ENCODE peak calls at places on chromosome 20, in seven cellular contexts. One of them, this sample, is unnamed.

GRCh38 chr20:8216375-8217200 is 84.5 kb downstream of the PLCB1 start:
- DNase-seq in lower leg skin: no peak
- DNase-seq in IMR-90: no peak
- DNase-seq in heart left ventricle: no peak
- DNase-seq in NB4: no peak
- DNase-seq in neural crest cell: no peak
- DNase-seq in endothelial cell: no peak
- DNase-seq in this sample: no peak

GRCh38 chr20:23143098-23143497 is 57.0 kb upstream of the CD93 start:
- DNase-seq in lower leg skin: no peak
- DNase-seq in IMR-90: peak; percentile 85
- DNase-seq in heart left ventricle: peak; percentile 83
- DNase-seq in NB4: peak; percentile 92
- DNase-seq in neural crest cell: no peak
- DNase-seq in endothelial cell: no peak
- DNase-seq in this sample: no peak

GRCh38 chr20:36591854-36592641 is 13.5 kb upstream of the RAB5IF start:
- DNase-seq in lower leg skin: no peak
- DNase-seq in IMR-90: peak; percentile 51
- DNase-seq in heart left ventricle: no peak
- DNase-seq in NB4: no peak
- DNase-seq in neural crest cell: no peak
- DNase-seq in endothelial cell: peak; percentile 43
- DNase-seq in this sample: no peak

GRCh38 chr20:11445891-11446290 is 471.8 kb upstream of the BTBD3 start:
- DNase-seq in lower leg skin: no peak
- DNase-seq in IMR-90: peak; percentile 56
- DNase-seq in heart left ventricle: no peak
- DNase-seq in NB4: no peak
- DNase-seq in neural crest cell: no peak
- DNase-seq in endothelial cell: no peak
- DNase-seq in this sample: no peak

GRCh38 chr20:51379601-51380341 is 162.7 kb downstream of the NFATC2 start:
- DNase-seq in lower leg skin: no peak
- DNase-seq in IMR-90: no peak
- DNase-seq in heart left ventricle: no peak
- DNase-seq in NB4: no peak
- DNase-seq in neural crest cell: no peak
- DNase-seq in endothelial cell: no peak
- DNase-seq in this sample: no peak

GRCh38 chr20:32249030-32249738 is 28.3 kb upstream of the KIF3B start:
- DNase-seq in lower leg skin: no peak
- DNase-seq in IMR-90: no peak
- DNase-seq in heart left ventricle: no peak
- DNase-seq in NB4: peak; percentile 81
- DNase-seq in neural crest cell: no peak
- DNase-seq in endothelial cell: no peak
- DNase-seq in this sample: no peak

GRCh38 chr20:52454660-52455059 is 263.1 kb upstream of the ZFP64 start:
- DNase-seq in lower leg skin: no peak
- DNase-seq in IMR-90: peak; percentile 80
- DNase-seq in heart left ventricle: no peak
- DNase-seq in NB4: no peak
- DNase-seq in neural crest cell: no peak
- DNase-seq in endothelial cell: no peak
- DNase-seq in this sample: no peak

GRCh38 chr20:50820515-50821256 is 25.8 kb downstream of the BCAS4 start:
- DNase-seq in lower leg skin: no peak
- DNase-seq in IMR-90: no peak
- DNase-seq in heart left ventricle: no peak
- DNase-seq in NB4: no peak
- DNase-seq in neural crest cell: no peak
- DNase-seq in endothelial cell: no peak
- DNase-seq in this sample: no peak

GRCh38 chr20:35093245-35093884 is 758 bp upstream of the TRPC4AP start:
- DNase-seq in lower leg skin: no peak
- DNase-seq in IMR-90: peak; percentile 82
- DNase-seq in heart left ventricle: no peak
- DNase-seq in NB4: peak; percentile 89
- DNase-seq in neural crest cell: no peak
- DNase-seq in endothelial cell: no peak
- DNase-seq in this sample: no peak

GRCh38 chr20:34426026-34426425 is 63.0 kb downstream of the ITCH start:
- DNase-seq in lower leg skin: no peak
- DNase-seq in IMR-90: no peak
- DNase-seq in heart left ventricle: no peak
- DNase-seq in NB4: no peak
- DNase-seq in neural crest cell: no peak
- DNase-seq in endothelial cell: no peak
- DNase-seq in this sample: no peak

GRCh38 chr20:51326241-51326819 is 216.2 kb downstream of the NFATC2 start:
- DNase-seq in lower leg skin: no peak
- DNase-seq in IMR-90: peak; percentile 76
- DNase-seq in heart left ventricle: no peak
- DNase-seq in NB4: peak; percentile 65
- DNase-seq in neural crest cell: peak; percentile 59
- DNase-seq in endothelial cell: peak; percentile 39
- DNase-seq in this sample: peak; percentile 37

GRCh38 chr20:57464642-57465211 is 60.2 kb downstream of the CTCFL start:
- DNase-seq in lower leg skin: no peak
- DNase-seq in IMR-90: no peak
- DNase-seq in heart left ventricle: no peak
- DNase-seq in NB4: peak; percentile 92
- DNase-seq in neural crest cell: no peak
- DNase-seq in endothelial cell: no peak
- DNase-seq in this sample: no peak

GRCh38 chr20:33442136-33443005 is 1.2 kb downstream of the SNTA1 start:
- DNase-seq in lower leg skin: peak; percentile 88
- DNase-seq in IMR-90: no peak
- DNase-seq in heart left ventricle: no peak
- DNase-seq in NB4: peak; percentile 32
- DNase-seq in neural crest cell: no peak
- DNase-seq in endothelial cell: no peak
- DNase-seq in this sample: no peak

GRCh38 chr20:58555078-58555765 is 40.0 kb upstream of the APCDD1L start:
- DNase-seq in lower leg skin: peak; percentile 45
- DNase-seq in IMR-90: peak; percentile 89
- DNase-seq in heart left ventricle: no peak
- DNase-seq in NB4: no peak
- DNase-seq in neural crest cell: no peak
- DNase-seq in endothelial cell: no peak
- DNase-seq in this sample: no peak

GRCh38 chr20:48169650-48170049 is 384.4 kb upstream of the SULF2 start:
- DNase-seq in lower leg skin: no peak
- DNase-seq in IMR-90: no peak
- DNase-seq in heart left ventricle: no peak
- DNase-seq in NB4: no peak
- DNase-seq in neural crest cell: no peak
- DNase-seq in endothelial cell: no peak
- DNase-seq in this sample: no peak

GRCh38 chr20:18093388-18093787 is 35.7 kb upstream of the OVOL2 start:
- DNase-seq in lower leg skin: peak; percentile 50
- DNase-seq in IMR-90: no peak
- DNase-seq in heart left ventricle: no peak
- DNase-seq in NB4: no peak
- DNase-seq in neural crest cell: no peak
- DNase-seq in endothelial cell: no peak
- DNase-seq in this sample: no peak

GRCh38 chr20:56433221-56433879 is 21.3 kb downstream of the CASS4 start:
- DNase-seq in lower leg skin: peak; percentile 54
- DNase-seq in IMR-90: no peak
- DNase-seq in heart left ventricle: no peak
- DNase-seq in NB4: no peak
- DNase-seq in neural crest cell: no peak
- DNase-seq in endothelial cell: no peak
- DNase-seq in this sample: no peak

DNA sequence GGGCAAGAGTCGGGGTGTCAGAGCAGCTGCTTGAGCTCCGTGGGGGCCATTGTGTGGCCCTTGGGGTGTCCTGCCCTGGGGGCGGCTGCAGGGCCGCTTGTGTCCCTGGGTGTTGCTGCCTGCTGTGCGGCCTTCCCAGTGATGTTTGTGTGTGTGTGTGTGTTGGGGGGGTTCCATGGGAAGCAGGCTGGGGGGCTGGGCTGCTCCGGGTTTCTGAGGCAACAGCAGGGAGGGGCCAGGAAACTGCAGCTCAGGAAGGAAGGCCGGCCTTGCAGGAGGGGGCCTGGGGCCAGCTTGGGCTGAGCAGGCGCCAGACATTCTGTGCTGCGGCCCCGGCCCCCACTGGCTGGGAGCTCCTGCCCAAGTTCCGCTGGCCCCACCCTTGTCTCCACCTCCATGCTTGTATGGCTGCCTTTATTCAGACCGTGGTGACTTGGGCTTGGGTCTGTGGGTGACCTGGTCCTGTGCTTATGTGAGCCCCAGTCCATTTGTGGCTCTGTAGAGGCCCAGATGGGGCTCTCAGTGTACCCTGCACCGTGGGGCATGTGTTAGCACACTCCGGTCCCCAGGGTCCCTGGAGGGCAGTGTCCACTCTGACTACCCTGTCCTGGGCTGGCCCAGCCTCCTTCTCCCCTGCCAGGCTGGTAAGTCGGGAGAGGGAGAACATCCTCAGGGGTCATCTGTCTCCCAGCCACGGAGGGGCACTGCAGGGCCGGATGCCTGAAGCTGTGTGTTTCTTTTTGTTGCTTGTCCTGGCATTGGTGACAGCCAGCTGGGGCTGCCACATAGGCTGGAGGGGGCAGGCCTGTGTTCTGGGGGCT is 4.6 kb upstream of the SOX18 start:
- DNase-seq in lower leg skin: no peak
- DNase-seq in IMR-90: no peak
- DNase-seq in heart left ventricle: peak; percentile 88
- DNase-seq in NB4: no peak
- DNase-seq in neural crest cell: no peak
- DNase-seq in endothelial cell: peak; percentile 71
- DNase-seq in this sample: no peak
- TF ChIP-seq CTCF in lower leg skin: no peak
- TF ChIP-seq CTCF in IMR-90: peak; percentile 32
- TF ChIP-seq CTCF in heart left ventricle: no peak
- TF ChIP-seq CTCF in NB4: no peak
- TF ChIP-seq CTCF in neural crest cell: no peak
- TF ChIP-seq CTCF in endothelial cell: no peak
- TF ChIP-seq CTCF in this sample: peak; percentile 32

GRCh38 chr20:49603209-49603627 is 35.3 kb upstream of the PTGIS start:
- DNase-seq in lower leg skin: no peak
- DNase-seq in IMR-90: peak; percentile 45
- DNase-seq in heart left ventricle: no peak
- DNase-seq in NB4: peak; percentile 68
- DNase-seq in neural crest cell: no peak
- DNase-seq in endothelial cell: peak; percentile 44
- DNase-seq in this sample: no peak
- TF ChIP-seq CTCF in lower leg skin: no peak
- TF ChIP-seq CTCF in IMR-90: peak; percentile 46
- TF ChIP-seq CTCF in heart left ventricle: peak; percentile 26
- TF ChIP-seq CTCF in NB4: peak; percentile 64
- TF ChIP-seq CTCF in neural crest cell: peak; percentile 52
- TF ChIP-seq CTCF in endothelial cell: peak; percentile 11
- TF ChIP-seq CTCF in this sample: peak; percentile 50

DNA sequence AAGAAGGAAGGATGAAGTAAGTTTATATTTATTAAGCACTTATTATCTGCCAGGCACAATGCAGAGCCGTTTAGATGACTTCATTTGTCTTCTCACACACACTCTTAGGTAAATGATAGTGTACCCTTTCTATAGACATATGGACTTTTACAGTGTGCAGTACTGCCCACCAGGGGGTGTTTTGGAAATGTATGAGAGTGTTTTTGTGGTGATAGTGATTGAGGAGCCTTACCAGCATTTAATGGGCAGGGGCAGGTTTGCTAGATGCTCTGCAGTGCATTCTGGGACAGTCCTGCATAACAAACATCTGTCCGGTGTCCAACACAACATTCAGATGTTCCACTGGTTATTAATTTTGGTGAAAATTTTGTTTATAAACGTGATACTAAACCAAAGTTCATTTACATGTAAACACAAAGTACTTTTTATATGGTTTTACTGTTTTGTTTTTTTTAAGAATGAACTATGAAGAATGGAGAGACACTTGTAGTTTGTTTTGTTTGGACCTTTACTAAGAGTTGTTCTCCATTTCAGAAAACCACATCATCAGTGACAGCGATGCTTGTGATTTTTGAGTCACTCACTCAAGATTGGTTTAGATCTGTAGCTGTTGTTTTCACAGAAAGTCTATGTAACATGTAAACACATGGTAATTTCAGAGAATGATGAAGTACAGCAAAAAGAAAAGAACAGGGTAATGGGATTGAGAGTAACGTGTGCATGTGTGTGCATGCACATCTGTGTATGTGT is 19.9 kb downstream of the KCNS1 start:
- DNase-seq in lower leg skin: no peak
- DNase-seq in IMR-90: peak; percentile 52
- DNase-seq in heart left ventricle: no peak
- DNase-seq in NB4: peak; percentile 40
- DNase-seq in neural crest cell: no peak
- DNase-seq in endothelial cell: peak; percentile 16
- DNase-seq in this sample: no peak
- TF ChIP-seq CTCF in lower leg skin: no peak
- TF ChIP-seq CTCF in IMR-90: peak; percentile 46
- TF ChIP-seq CTCF in heart left ventricle: no peak
- TF ChIP-seq CTCF in NB4: peak; percentile 57
- TF ChIP-seq CTCF in neural crest cell: peak; percentile 57
- TF ChIP-seq CTCF in endothelial cell: peak; percentile 50
- TF ChIP-seq CTCF in this sample: peak; percentile 43

GRCh38 chr20:49435639-49436038 is 46.8 kb downstream of the KCNB1 start:
- DNase-seq in lower leg skin: no peak
- DNase-seq in IMR-90: no peak
- DNase-seq in heart left ventricle: no peak
- DNase-seq in NB4: no peak
- DNase-seq in neural crest cell: no peak
- DNase-seq in endothelial cell: no peak
- DNase-seq in this sample: no peak
- TF ChIP-seq CTCF in lower leg skin: no peak
- TF ChIP-seq CTCF in IMR-90: no peak
- TF ChIP-seq CTCF in heart left ventricle: no peak
- TF ChIP-seq CTCF in NB4: no peak
- TF ChIP-seq CTCF in neural crest cell: no peak
- TF ChIP-seq CTCF in endothelial cell: no peak
- TF ChIP-seq CTCF in this sample: no peak

This sample was measured in progenitor cell of endocrine pancreas.